ENCODE peak calls at places on chromosomes 1 and 21, in six cellular contexts. Q is heart left ventricle, U is testis, Y is suprapubic skin, L is H54, F is body of pancreas. P is an unnamed sample.

GRCh38 chr1:24504560-24504959 is 1.9 kb downstream of the RCAN3 start:
- DNase-seq in L (no peak), F (no peak), U (no peak), Y (no peak), Q (no peak), P (no peak)

GRCh38 chr1:23118957-23119792 is 49.5 kb downstream of the LUZP1 start:
- DNase-seq in Y (no peak), F (no peak), Q (no peak), U (no peak), L (no peak), P (no peak)

GRCh38 chr1:51355382-51355781 is 25.0 kb upstream of the TTC39A start:
- DNase-seq in U (no peak), L (no peak), Q (no peak), Y (no peak), F (no peak), P (no peak)

GRCh38 chr1:47023268-47024137 is at the start of gene CYP4X1:
- DNase-seq in U (peak), Q (peak), Y (no peak), L (no peak), F (peak), P (no peak)

GRCh38 chr1:204293605-204294365 is 65.9 kb downstream of the PLEKHA6 start:
- DNase-seq in F (no peak), Y (no peak), U (no peak), Q (peak), L (no peak), P (no peak)

GRCh38 chr1:223842784-223843183 is 3.0 kb downstream of the TP53BP2 start:
- DNase-seq in Q (no peak), Y (no peak), F (no peak), U (no peak), L (no peak), P (no peak)

GRCh38 chr1:201137579-201138310 is 10.8 kb upstream of the ASCL5 start:
- DNase-seq in Y (no peak), Q (peak), L (peak), U (peak), F (peak), P (peak)

GRCh38 chr21:42746593-42747266 is 93.3 kb downstream of the PDE9A start:
- DNase-seq in U (no peak), Q (no peak), F (no peak), L (no peak), Y (no peak), P (no peak)

GRCh38 chr1:11880911-11881748 is 22.4 kb upstream of the NPPB start:
- DNase-seq in L (no peak), F (no peak), Y (no peak), Q (peak), U (no peak), P (no peak)

GRCh38 chr1:226662704-226663326 is 76.3 kb downstream of the ITPKB start:
- DNase-seq in Q (peak), Y (peak), F (peak), L (peak), U (peak), P (no peak)

GRCh38 chr1:1004780-1005697 is 5.1 kb upstream of the HES4 start:
- DNase-seq in F (peak), Q (no peak), U (peak), L (no peak), Y (peak), P (peak)

GRCh38 chr21:42156690-42157605 is 62.0 kb upstream of the ABCG1 start:
- DNase-seq in U (peak), Y (peak), L (no peak), F (no peak), Q (no peak), P (no peak)

GRCh38 chr1:202046227-202046626 is 35.8 kb downstream of the ELF3 start:
- DNase-seq in U (no peak), F (peak), Y (peak), Q (no peak), L (no peak), P (no peak)

GRCh38 chr1:48084826-48085225 is 87.6 kb upstream of the TRABD2B start:
- DNase-seq in L (no peak), Y (peak), Q (no peak), U (no peak), F (no peak), P (no peak)

GRCh38 chr1:214296860-214297699 is 16.1 kb downstream of the SMYD2 start:
- DNase-seq in F (no peak), Q (no peak), Y (no peak), L (peak), U (no peak), P (no peak)

GRCh38 chr1:61388586-61388985 is 306.2 kb downstream of the NFIA start:
- DNase-seq in L (no peak), F (no peak), U (no peak), Y (no peak), Q (no peak), P (no peak)

GRCh38 chr1:25799758-25800537 is at the start of gene SELENON:
- DNase-seq in F (peak), Q (peak), L (no peak), U (peak), Y (no peak), P (peak)

GRCh38 chr1:112502827-112503226 is 5.9 kb upstream of the WNT2B start:
- DNase-seq in U (peak), Y (no peak), L (no peak), Q (no peak), F (no peak), P (no peak)

GRCh38 chr1:168618351-168618750 is 41.9 kb downstream of the XCL1 start:
- DNase-seq in F (no peak), Q (no peak), Y (no peak), U (no peak), L (no peak), P (no peak)

GRCh38 chr1:29468501-29468900 is 232.2 kb downstream of the PTPRU start:
- DNase-seq in U (no peak), F (no peak), Y (peak), L (no peak), Q (no peak), P (no peak)

GRCh38 chr1:215677112-215677511 is 110.0 kb downstream of the KCTD3 start:
- DNase-seq in Q (no peak), U (no peak), F (no peak), L (no peak), Y (no peak), P (no peak)

GRCh38 chr1:21651214-21652042 is 17.7 kb downstream of the RAP1GAP start:
- DNase-seq in Y (no peak), L (no peak), Q (no peak), U (no peak), F (peak), P (peak)

GRCh38 chr1:209370616-209371015 is 212.9 kb upstream of the CAMK1G start:
- DNase-seq in Y (no peak), F (no peak), U (no peak), L (no peak), Q (no peak), P (no peak)

GRCh38 chr1:98546319-98546718 is 115.2 kb upstream of the SNX7 start:
- DNase-seq in F (no peak), L (no peak), U (no peak), Q (no peak), Y (no peak), P (no peak)

GRCh38 chr1:31573261-31573660 is 3.1 kb upstream of the TINAGL1 start:
- DNase-seq in Q (no peak), L (no peak), F (no peak), Y (no peak), U (peak), P (no peak)

GRCh38 chr1:102837551-102837950 is 270.8 kb downstream of the COL11A1 start:
- DNase-seq in U (no peak), Q (no peak), L (no peak), Y (no peak), F (no peak), P (no peak)

GRCh38 chr1:206608108-206608698 is 4.1 kb downstream of the EIF2D start:
- DNase-seq in U (peak), Y (no peak), F (peak), Q (no peak), L (no peak), P (peak)

GRCh38 chr1:154849645-154850131 is 20.4 kb downstream of the KCNN3 start:
- DNase-seq in L (no peak), Q (no peak), Y (no peak), F (no peak), U (no peak), P (no peak)

GRCh38 chr1:195012995-195013394 is 1595.2 kb downstream of the KCNT2 start:
- DNase-seq in U (no peak), Y (no peak), F (no peak), L (no peak), Q (no peak), P (no peak)

GRCh38 chr1:230542054-230542453 is 100.2 kb upstream of the COG2 start:
- DNase-seq in Q (no peak), U (no peak), Y (no peak), L (no peak), F (no peak), P (no peak)

GRCh38 chr1:59332221-59332620 is 35.3 kb downstream of the FGGY start:
- DNase-seq in L (no peak), Y (no peak), Q (no peak), U (no peak), F (no peak), P (no peak)

GRCh38 chr1:18041685-18042355 is 65.8 kb upstream of the IGSF21 start:
- DNase-seq in F (no peak), U (no peak), L (no peak), Q (no peak), Y (no peak), P (no peak)

GRCh38 chr1:94079991-94080388 is 41.0 kb downstream of the ABCA4 start:
- DNase-seq in F (no peak), Y (no peak), U (no peak), L (no peak), Q (no peak), P (no peak)

GRCh38 chr1:55402117-55402516 is 187.0 kb upstream of the USP24 start:
- DNase-seq in L (peak), U (no peak), Y (no peak), F (no peak), Q (no peak), P (no peak)

GRCh38 chr1:205493241-205494085 is 11.0 kb upstream of the CDK18 start:
- DNase-seq in L (peak), U (no peak), Q (peak), Y (no peak), F (peak), P (no peak)

GRCh38 chr1:170670751-170671628 is 7.1 kb downstream of the PRRX1 start:
- DNase-seq in Y (no peak), Q (peak), U (peak), L (no peak), F (peak), P (peak)

GRCh38 chr21:41466024-41466820 is 40.2 kb downstream of the MX1 start:
- DNase-seq in Y (no peak), L (no peak), U (no peak), Q (no peak), F (no peak), P (no peak)

GRCh38 chr1:30402031-30402430 is 321.4 kb downstream of the MATN1 start:
- DNase-seq in L (no peak), U (no peak), Q (no peak), Y (no peak), F (no peak), P (no peak)

GRCh38 chr1:2598329-2598931 is 11.9 kb downstream of the PRXL2B start:
- DNase-seq in L (no peak), U (no peak), Q (no peak), Y (no peak), F (no peak), P (no peak)

DNA sequence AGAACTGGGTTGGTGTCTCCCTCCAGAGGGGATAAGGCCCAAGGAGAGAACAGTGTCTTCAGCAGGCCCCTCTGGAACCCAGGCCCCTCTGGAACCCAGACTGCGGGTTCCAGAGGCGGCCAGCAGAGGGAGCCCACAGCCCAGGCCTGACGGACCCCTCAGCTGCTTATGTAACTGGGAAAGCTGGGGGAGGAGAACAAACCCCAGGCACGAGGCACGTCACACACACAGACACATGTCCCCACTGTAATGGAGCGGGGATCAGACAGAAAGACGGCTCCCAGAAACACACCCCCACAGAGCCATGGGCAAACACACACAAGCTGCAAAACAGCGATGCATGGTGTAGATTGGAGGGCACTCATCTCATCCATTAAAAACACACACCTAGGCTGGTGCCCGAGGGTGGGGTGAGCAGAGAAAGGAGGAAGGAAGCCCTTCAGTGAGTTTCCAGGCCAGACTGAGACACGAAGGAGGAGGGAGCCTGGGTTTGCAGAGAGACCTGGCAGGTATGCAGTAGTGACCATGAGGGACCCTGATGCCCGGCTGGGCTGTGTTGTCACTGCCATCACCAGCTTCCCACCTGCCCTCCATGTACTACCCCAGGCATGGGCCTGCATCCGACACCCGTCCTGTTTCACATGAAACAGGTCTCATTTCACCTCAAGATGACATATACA is 2.8 kb upstream of the IGSF8 start:
- DNase-seq in F (peak), Q (peak), U (peak), Y (peak), L (peak), P (peak)
- TF ChIP-seq POLR2A in F (no peak), Q (no peak), U (no peak), Y (no peak), L (no peak), P (no peak)

GRCh38 chr1:156282479-156283222 is at the start of gene SMG5:
- DNase-seq in F (peak), U (peak), Q (peak), L (peak), Y (peak), P (peak)
- TF ChIP-seq POLR2A in F (peak), U (no peak), Q (peak), L (peak), Y (peak), P (peak)

GRCh38 chr1:66557157-66557556 is 23.2 kb downstream of the SGIP1 start:
- DNase-seq in F (no peak), Y (no peak), Q (no peak), L (no peak), U (no peak), P (no peak)

GRCh38 chr1:66563094-66563800 is 29.3 kb downstream of the SGIP1 start:
- DNase-seq in Q (no peak), U (no peak), F (no peak), L (peak), Y (no peak), P (no peak)

GRCh38 chr1:66556161-66556611 is 22.2 kb downstream of the SGIP1 start:
- DNase-seq in U (no peak), F (no peak), Y (no peak), Q (no peak), L (no peak), P (no peak)

GRCh38 chr1:66562561-66562960 is 28.6 kb downstream of the SGIP1 start:
- DNase-seq in F (no peak), L (no peak), Y (no peak), U (no peak), Q (no peak), P (no peak)

DNA sequence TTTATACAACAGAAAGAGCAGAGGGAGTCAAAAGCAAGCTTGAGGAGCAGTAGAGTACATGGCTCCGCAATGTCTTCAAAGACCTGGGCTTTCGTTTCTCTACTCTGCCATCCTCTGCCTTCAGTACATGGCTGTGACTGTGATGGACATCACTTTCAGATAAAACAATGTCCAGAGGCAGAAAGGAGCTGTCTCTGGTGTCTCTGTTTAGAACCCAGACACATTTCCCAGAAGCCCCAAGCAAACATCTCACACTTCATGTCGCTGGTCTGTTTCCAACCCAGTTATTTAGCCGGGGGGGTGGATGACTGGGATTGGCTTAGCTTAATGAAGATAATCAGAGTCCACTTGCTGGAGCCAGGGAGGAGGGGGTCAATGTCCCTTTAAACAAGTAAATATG is 25.6 kb downstream of the SGIP1 start:
- DNase-seq in U (no peak), Q (no peak), L (no peak), F (no peak), Y (no peak), P (no peak)
- TF ChIP-seq POLR2A in U (no peak), Q (no peak), L (no peak), F (no peak), Y (no peak), P (no peak)

DNA sequence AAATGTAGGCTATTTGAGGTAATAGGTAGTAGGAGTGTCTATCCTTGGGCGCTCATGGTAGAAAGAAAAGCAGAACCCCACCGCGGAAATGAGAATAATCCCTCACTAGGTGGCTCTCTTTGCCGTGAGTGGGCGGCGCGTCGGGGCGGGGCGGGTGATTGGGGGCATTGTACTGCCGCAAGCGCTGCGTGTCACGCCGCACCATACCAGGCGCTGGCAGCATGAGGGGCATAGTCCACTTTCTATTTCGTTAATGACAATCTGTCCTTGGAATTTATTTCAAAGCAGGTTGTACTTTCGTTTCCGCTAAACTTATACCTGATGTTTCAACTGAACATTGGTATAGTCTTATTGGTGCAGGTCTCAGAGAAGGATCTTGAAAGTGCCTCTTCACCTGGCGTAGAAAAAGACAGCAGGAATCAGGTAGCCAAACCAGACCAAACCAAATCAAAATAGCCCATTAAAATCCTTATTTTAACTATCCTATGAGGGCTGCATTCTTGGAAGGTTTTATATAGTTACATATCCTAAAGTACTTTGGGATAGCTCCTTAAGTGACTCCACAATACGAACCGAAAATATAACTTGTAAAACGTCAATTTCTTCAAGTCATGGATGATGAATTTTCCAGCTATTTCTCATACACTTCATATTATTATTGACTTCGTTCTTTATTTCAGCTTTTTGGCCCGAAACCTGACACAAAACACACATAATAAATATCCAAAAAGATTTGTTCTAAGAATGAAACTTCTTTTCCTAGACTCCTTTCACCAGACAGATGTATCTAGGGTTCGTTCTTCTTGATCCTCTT is 1.9 kb upstream of the SMG7 start:
- DNase-seq in Q (peak), L (peak), F (peak), U (peak), Y (peak), P (peak)
- TF ChIP-seq POLR2A in Q (peak), L (peak), F (no peak), U (peak), Y (no peak), P (peak)

GRCh38 chr1:37656881-37657280 is 22.2 kb upstream of the RSPO1 start:
- DNase-seq in Q (no peak), Y (no peak), U (no peak), F (no peak), L (no peak), P (no peak)
- TF ChIP-seq POLR2A in Q (no peak), Y (no peak), U (no peak), F (no peak), L (no peak), P (no peak)

GRCh38 chr1:67831850-67832513 is 1.3 kb downstream of the GNG12 start:
- DNase-seq in L (peak), U (peak), Y (peak), Q (peak), F (peak), P (no peak)
- TF ChIP-seq POLR2A in L (no peak), U (no peak), Y (no peak), Q (peak), F (peak), P (no peak)